ENCODE peak calls at places on chromosomes 4 and X, in seven cellular contexts. A is activated B cell treated with CpG ODN at 0.5 μM for 24 hours, G is A549, W is mammary epithelial cell, F is HS-5, O is uterus, I is occipital lobe. X is an unnamed sample.

GRCh38 chr4:165360985-165361678 is 17.7 kb upstream of the CPE start:
- DNase-seq in A (no peak), F (no peak), G (no peak), I (no peak), W (no peak), O (no peak), X (no peak)

GRCh38 chrX:70253377-70254062 is 6.5 kb downstream of the P2RY4 start:
- DNase-seq in O (no peak), G (no peak), A (no peak), W (peak; percentile 67), F (no peak), I (no peak), X (no peak)

GRCh38 chrX:78327370-78328048 is at the start of gene CYSLTR1:
- DNase-seq in F (no peak), I (no peak), O (no peak), G (no peak), A (no peak), W (no peak), X (no peak)

GRCh38 chr4:164935363-164935762 is 42.1 kb downstream of the TRIM61 start:
- DNase-seq in I (no peak), A (no peak), O (no peak), F (no peak), G (no peak), W (no peak), X (no peak)

GRCh38 chrX:123464709-123465108 is 268.1 kb downstream of the THOC2 start:
- DNase-seq in I (no peak), G (no peak), W (no peak), O (no peak), A (no peak), F (no peak), X (no peak)

GRCh38 chrX:133681416-133681815 is 266.1 kb upstream of the GPC4 start:
- DNase-seq in F (no peak), O (no peak), W (no peak), G (no peak), A (no peak), I (no peak), X (no peak)

GRCh38 chrX:73028876-73029275 is 26.1 kb downstream of the PABPC1L2B start:
- DNase-seq in F (no peak), G (no peak), A (no peak), O (no peak), I (no peak), W (no peak), X (no peak)

GRCh38 chr4:149985981-149986380 is 92.3 kb upstream of the DCLK2 start:
- DNase-seq in A (no peak), F (no peak), G (no peak), W (no peak), O (no peak), I (no peak), X (no peak)

GRCh38 chr4:157265281-157265680 is 44.8 kb downstream of the GRIA2 start:
- DNase-seq in O (no peak), A (no peak), G (no peak), W (peak; percentile 52), I (no peak), F (no peak), X (no peak)

GRCh38 chr4:6031831-6032230 is 13.6 kb upstream of the C4orf50 start:
- DNase-seq in W (no peak), A (no peak), G (no peak), F (no peak), O (no peak), I (no peak), X (no peak)

GRCh38 chr4:83320548-83320947 is 14.1 kb downstream of the HPSE start:
- DNase-seq in W (peak; percentile 55), F (peak; percentile 52), O (no peak), A (no peak), G (no peak), I (no peak), X (no peak)

GRCh38 chr4:80221161-80221560 is 23.9 kb downstream of the PRDM8 start:
- DNase-seq in A (no peak), I (no peak), W (no peak), O (no peak), G (no peak), F (no peak), X (no peak)

GRCh38 chrX:37846934-37847732 is at the start of gene DYNLT3:
- DNase-seq in A (peak; percentile 72), F (no peak), G (peak; percentile 35), I (peak; percentile 68), O (peak; percentile 74), W (peak; percentile 77), X (peak; percentile 58)

GRCh38 chrX:25154168-25154567 is 138.4 kb upstream of the ARX start:
- DNase-seq in A (no peak), I (no peak), G (no peak), W (no peak), O (no peak), F (no peak), X (no peak)

X was measured in activated T-cell treated with anti-CD3 and anti-CD28 coated beads for 24 hours.